ENCODE peak calls at places on chromosomes 11 and 22, in five cellular contexts. J is GM12864, X is IMR-90, E is body of pancreas, R is right atrium auricular region. L is an unnamed sample.

GRCh38 chr11:95230054-95231034 is 658 bp downstream of the SESN3 start:
- DNase-seq in J (no peak), R (peak; percentile 64), X (no peak), E (no peak), L (no peak)

GRCh38 chr11:62018978-62019664 is 51.7 kb upstream of the FTH1 start:
- DNase-seq in E (no peak), R (no peak), J (no peak), X (no peak), L (no peak)

GRCh38 chr22:43992331-43992821 is 31.7 kb upstream of the PARVB start:
- DNase-seq in X (peak; percentile 78), R (no peak), E (no peak), J (no peak), L (peak; percentile 93)

GRCh38 chr11:125082611-125083311 is 19.7 kb downstream of the SLC37A2 start:
- DNase-seq in J (no peak), X (peak; percentile 88), R (peak; percentile 34), E (no peak), L (peak; percentile 95)

GRCh38 chr22:44192098-44192810 is 11.5 kb downstream of the PARVG start:
- DNase-seq in E (no peak), R (no peak), J (no peak), X (no peak), L (no peak)

GRCh38 chr22:37082251-37082650 is 27.3 kb downstream of the TMPRSS6 start:
- DNase-seq in X (peak; percentile 7), J (no peak), E (no peak), R (no peak), L (no peak)

GRCh38 chr11:1476946-1477736 is 9.4 kb downstream of the MOB2 start:
- DNase-seq in E (no peak), X (no peak), R (no peak), J (no peak), L (no peak)

GRCh38 chr22:30947163-30947820 is 21.3 kb downstream of the MORC2 start:
- DNase-seq in X (no peak), J (no peak), R (peak; percentile 69), E (no peak), L (no peak)

GRCh38 chr11:2929880-2930704 is 872 bp upstream of the PHLDA2 start:
- DNase-seq in J (no peak), E (peak; percentile 46), X (peak; percentile 61), R (no peak), L (peak; percentile 25)

GRCh38 chr11:36509265-36509664 is 807 bp downstream of the TRAF6 start:
- DNase-seq in E (no peak), J (no peak), R (no peak), X (peak; percentile 31), L (peak; percentile 13)

GRCh38 chr11:72111803-72112540 is 523 bp downstream of the ANAPC15 start:
- DNase-seq in R (peak; percentile 99), J (peak; percentile 98), X (peak; percentile 99), E (peak; percentile 99), L (peak; percentile 99)

GRCh38 chr22:32203181-32204105 is 1.4 kb downstream of the RFPL2 start:
- DNase-seq in E (no peak), R (no peak), X (no peak), J (no peak), L (no peak)

GRCh38 chr11:45884596-45885185 is 760 bp upstream of the MAPK8IP1 start:
- DNase-seq in J (no peak), R (no peak), E (no peak), X (no peak), L (no peak)

GRCh38 chr22:27460596-27461347 is 340.8 kb downstream of the MN1 start:
- DNase-seq in E (no peak), J (no peak), X (peak; percentile 60), R (peak; percentile 80), L (peak; percentile 54)

GRCh38 chr11:25970726-25971508 is 361.0 kb upstream of the ANO3 start:
- DNase-seq in E (no peak), J (no peak), R (no peak), X (no peak), L (no peak)

GRCh38 chr11:6404341-6405038 is 14.2 kb downstream of the SMPD1 start:
- DNase-seq in X (peak; percentile 70), J (no peak), R (no peak), E (no peak), L (peak; percentile 23)

GRCh38 chr11:134276396-134277175 is 407 bp downstream of the GLB1L3 start:
- DNase-seq in R (no peak), J (no peak), X (no peak), E (no peak), L (no peak)

GRCh38 chr22:20566420-20567260 is 59.2 kb downstream of the MED15 start:
- DNase-seq in E (peak; percentile 61), J (no peak), R (no peak), X (peak; percentile 82), L (peak; percentile 91)

GRCh38 chr22:44623771-44624510 is 78.1 kb upstream of the PRR5 start:
- DNase-seq in R (no peak), E (no peak), X (peak; percentile 22), J (no peak), L (no peak)

GRCh38 chr11:6362868-6363678 is 27.2 kb upstream of the SMPD1 start:
- DNase-seq in X (peak; percentile 77), R (peak; percentile 85), J (peak; percentile 40), E (peak; percentile 88), L (peak; percentile 77)

GRCh38 chr11:58711832-58712231 is 19.9 kb downstream of the GLYAT start:
- DNase-seq in R (no peak), J (no peak), E (no peak), X (no peak), L (no peak)

GRCh38 chr11:131710511-131710910 is 340.1 kb downstream of the NTM start:
- DNase-seq in R (no peak), J (no peak), X (peak; percentile 38), E (no peak), L (peak; percentile 40)

GRCh38 chr11:36376315-36376887 is 80.3 kb downstream of the PRR5L start:
- DNase-seq in X (peak; percentile 18), E (no peak), R (no peak), J (no peak), L (peak; percentile 15)

GRCh38 chr22:36332623-36333331 is 55.0 kb downstream of the MYH9 start:
- DNase-seq in J (peak; percentile 60), E (peak; percentile 73), X (peak; percentile 83), R (no peak), L (peak; percentile 91)

GRCh38 chr11:125802387-125802786 is 14.5 kb downstream of the PATE3 start:
- DNase-seq in R (no peak), X (no peak), E (no peak), J (no peak), L (no peak)

GRCh38 chr11:66328307-66329144 is 7.7 kb downstream of the RIN1 start:
- DNase-seq in E (peak; percentile 76), J (no peak), X (peak; percentile 70), R (peak; percentile 89), L (peak; percentile 78)

GRCh38 chr11:66328036-66328306 is 8.3 kb downstream of the RIN1 start:
- DNase-seq in E (no peak), X (no peak), J (no peak), R (no peak), L (peak; percentile 57)

GRCh38 chr11:66326261-66327111 is 9.6 kb upstream of the CD248 start:
- DNase-seq in R (no peak), X (no peak), E (no peak), J (no peak), L (peak; percentile 54)

GRCh38 chr11:66329165-66329673 is 7.0 kb downstream of the RIN1 start:
- DNase-seq in E (no peak), J (no peak), X (no peak), R (no peak), L (no peak)

DNA sequence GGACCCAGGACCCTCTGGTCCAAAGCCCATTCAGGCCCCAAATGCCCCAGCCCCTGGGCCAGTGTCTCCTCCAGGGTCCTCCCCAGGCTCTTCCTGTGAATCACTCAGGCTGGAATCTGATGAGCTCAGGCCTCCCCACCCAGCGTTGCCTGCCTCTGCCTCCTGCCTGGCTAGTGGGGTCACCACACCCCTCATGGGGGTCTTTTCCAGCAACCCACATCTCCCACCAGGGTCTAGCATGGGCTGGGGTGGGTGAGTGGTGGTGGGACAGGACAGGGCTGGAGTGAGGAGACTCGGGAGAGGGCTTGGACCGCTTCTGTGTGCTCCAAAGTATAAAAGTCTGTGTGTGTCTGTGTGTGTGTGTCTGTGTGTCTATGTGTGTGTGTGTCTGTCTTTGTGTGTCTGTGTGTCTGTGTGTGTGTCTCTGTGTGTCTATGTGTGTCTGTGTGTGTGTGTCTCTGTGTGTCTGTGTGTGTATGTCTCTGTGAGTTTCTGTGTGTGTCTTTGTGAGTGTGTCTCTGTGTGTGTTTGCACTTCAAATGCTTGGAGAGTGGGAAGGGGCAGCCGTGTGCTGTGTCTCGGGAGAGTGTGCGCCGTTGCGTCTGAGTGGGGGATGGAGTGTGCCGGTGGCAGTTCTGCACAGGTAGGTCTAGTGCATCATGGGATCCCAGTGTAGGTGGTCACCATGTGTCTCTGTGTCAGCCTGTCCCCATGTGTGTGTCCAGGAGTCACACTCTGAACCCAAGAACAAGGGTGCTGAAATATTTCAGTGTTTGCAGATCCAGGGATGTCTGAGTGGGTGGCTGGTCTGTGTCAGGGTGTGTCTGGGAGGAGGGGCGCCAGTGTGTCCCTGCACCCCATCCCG is 8.8 kb downstream of the RIN1 start:
- DNase-seq in R (no peak), X (peak; percentile 64), J (no peak), E (no peak), L (peak; percentile 68)
- TF ChIP-seq CTCF in R (no peak), X (peak; percentile 15), J (no peak), E (no peak), L (peak; percentile 19)

DNA sequence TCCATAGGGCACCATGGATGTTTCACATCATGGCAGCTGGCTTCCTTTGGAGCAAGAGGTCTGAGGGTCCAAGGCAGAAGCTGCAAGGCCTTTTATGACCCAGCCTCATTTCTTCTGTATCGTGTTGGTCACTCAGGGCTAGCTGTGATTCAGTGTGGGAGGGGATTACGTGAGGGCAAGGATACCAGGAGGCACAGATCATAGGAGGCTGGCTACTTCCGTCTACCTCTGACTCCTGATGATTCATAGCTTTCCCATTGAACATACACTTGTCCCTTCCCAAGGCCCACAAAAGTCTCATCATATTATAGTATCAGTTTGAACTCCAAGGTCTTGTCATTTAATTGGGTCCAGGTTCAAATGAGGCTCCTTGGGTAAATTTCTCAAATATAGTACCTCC is 135.3 kb upstream of the ZBED5 start:
- DNase-seq in R (no peak), E (no peak), J (no peak), X (peak; percentile 2), L (no peak)
- TF ChIP-seq CTCF in R (no peak), E (no peak), J (no peak), X (no peak), L (no peak)

DNA sequence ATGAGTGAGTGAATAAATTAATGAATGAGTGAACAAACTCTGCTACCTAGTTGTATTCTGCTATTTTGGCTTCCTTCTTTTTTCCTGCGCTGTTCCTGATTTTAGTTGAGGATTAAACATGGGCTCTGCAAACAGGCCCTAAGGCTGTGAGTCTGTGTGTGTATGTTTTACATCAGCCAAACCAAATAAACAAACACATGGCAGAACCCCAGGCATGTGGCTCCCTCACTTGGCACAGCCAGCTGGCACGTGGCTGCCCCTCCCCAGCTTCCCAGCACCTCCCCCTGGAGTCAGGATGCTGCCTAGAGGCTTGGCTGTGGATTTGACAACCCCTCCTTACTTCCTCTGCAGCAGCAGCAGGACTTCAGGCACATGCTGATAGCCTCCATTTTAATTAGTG is 593.2 kb downstream of the INSC start:
- DNase-seq in E (peak; percentile 87), J (no peak), X (peak; percentile 84), R (no peak), L (no peak)
- TF ChIP-seq CTCF in E (no peak), J (no peak), X (no peak), R (peak; percentile 11), L (no peak)

DNA sequence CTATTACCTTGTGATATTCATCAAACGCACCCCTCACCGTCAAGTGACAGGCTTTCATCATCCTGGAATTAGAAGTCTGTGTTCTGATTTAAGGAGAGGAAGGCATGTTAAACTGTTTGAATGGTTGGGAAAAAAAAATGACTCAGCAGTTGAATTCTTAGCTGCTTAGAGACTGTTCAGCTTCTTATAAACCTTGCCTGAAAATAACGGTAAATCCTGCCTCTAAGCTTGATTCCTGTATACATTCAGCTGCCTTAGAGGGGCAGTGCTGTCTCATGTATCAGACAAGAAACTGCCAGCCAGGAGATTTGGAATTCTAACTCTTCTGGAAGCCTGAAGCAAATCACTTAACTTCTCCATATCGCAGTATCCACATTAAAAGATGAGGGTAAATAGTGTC is 437.4 kb downstream of the JRKL start:
- DNase-seq in J (no peak), E (no peak), R (no peak), X (peak; percentile 0), L (peak; percentile 5)
- TF ChIP-seq CTCF in J (no peak), E (no peak), R (peak; percentile 55), X (peak; percentile 2), L (no peak)

L was measured in HFFc6.